ENCODE peak calls at places on chromosomes 5 and 9, in seven cellular contexts. K is HCT116, B is Calu3, A is HS-5, U is Peyer's patch, Z is NCI-H187, I is posterior vena cava. G is an unnamed sample.

GRCh38 chr9:22512495-22512894 is 65.9 kb downstream of the DMRTA1 start:
- DNase-seq in I (no peak), K (no peak), B (no peak), Z (no peak), A (no peak), U (no peak), G (no peak)

GRCh38 chr5:33772276-33772990 is 119.4 kb downstream of the ADAMTS12 start:
- DNase-seq in Z (no peak), B (no peak), A (peak; percentile 73), U (no peak), K (no peak), I (no peak), G (no peak)

GRCh38 chr9:34377402-34377741 is 674 bp upstream of the MYORG start:
- DNase-seq in I (peak; percentile 81), U (peak; percentile 22), B (peak; percentile 17), K (no peak), Z (no peak), A (no peak), G (no peak)

GRCh38 chr5:73999306-73999705 is 373.3 kb downstream of the ARHGEF28 start:
- DNase-seq in A (no peak), Z (no peak), B (no peak), I (no peak), U (no peak), K (no peak), G (no peak)

GRCh38 chr9:76490249-76490990 is 31.4 kb downstream of the GCNT1 start:
- DNase-seq in B (no peak), Z (no peak), K (no peak), A (no peak), I (no peak), U (no peak), G (no peak)

GRCh38 chr9:5286262-5286661 is 18.3 kb downstream of the RLN2 start:
- DNase-seq in A (no peak), Z (no peak), K (no peak), I (no peak), U (no peak), B (no peak), G (no peak)

GRCh38 chr9:70093095-70093494 is 49.4 kb downstream of the MAMDC2 start:
- DNase-seq in A (no peak), U (no peak), Z (no peak), I (no peak), B (no peak), K (no peak), G (no peak)

GRCh38 chr9:130331573-130331972 is 66.0 kb downstream of the HMCN2 start:
- DNase-seq in B (no peak), I (peak; percentile 96), U (peak; percentile 18), A (no peak), Z (no peak), K (no peak), G (no peak)

GRCh38 chr5:53013857-53014256 is 24.7 kb downstream of the ITGA2 start:
- DNase-seq in B (no peak), A (no peak), I (no peak), K (no peak), Z (no peak), U (no peak), G (no peak)

GRCh38 chr5:113682497-113683136 is 169.1 kb downstream of the YTHDC2 start:
- DNase-seq in A (no peak), Z (no peak), K (peak; percentile 7), U (no peak), I (no peak), B (no peak), G (no peak)

GRCh38 chr9:137169764-137170460 is at the start of gene LRRC26:
- DNase-seq in K (no peak), B (no peak), A (no peak), Z (no peak), I (no peak), U (no peak), G (no peak)

GRCh38 chr5:55303238-55303690 is 4.2 kb downstream of the DHX29 start:
- DNase-seq in K (no peak), U (no peak), A (peak; percentile 69), B (peak; percentile 13), I (no peak), Z (no peak), G (no peak)

GRCh38 chr5:107669543-107670027 is 1.2 kb downstream of the EFNA5 start:
- DNase-seq in K (no peak), I (no peak), U (no peak), B (peak; percentile 30), Z (no peak), A (no peak), G (no peak)

GRCh38 chr5:171715551-171715950 is 70.1 kb upstream of the SMIM23 start:
- DNase-seq in B (no peak), Z (no peak), U (no peak), I (no peak), A (no peak), K (no peak), G (no peak)

GRCh38 chr5:14590949-14591348 is 9.4 kb downstream of the OTULINL start:
- DNase-seq in A (no peak), B (no peak), Z (no peak), K (no peak), I (no peak), U (no peak), G (no peak)

GRCh38 chr9:127651697-127652610 is 39.9 kb downstream of the STXBP1 start:
- DNase-seq in Z (no peak), I (no peak), U (no peak), B (no peak), K (no peak), A (no peak), G (peak; percentile 81)

GRCh38 chr9:20041717-20042116 is 252.9 kb upstream of the SLC24A2 start:
- DNase-seq in K (no peak), Z (no peak), I (no peak), U (no peak), B (no peak), A (no peak), G (peak; percentile 80)

GRCh38 chr5:123875444-123876264 is 363.7 kb downstream of the CSNK1G3 start:
- DNase-seq in A (no peak), K (no peak), I (no peak), B (peak; percentile 43), Z (no peak), U (no peak), G (no peak)

GRCh38 chr5:71887680-71888079 is 168.6 kb downstream of the CARTPT start:
- DNase-seq in I (no peak), U (no peak), A (peak; percentile 70), K (peak; percentile 77), B (peak; percentile 35), Z (no peak), G (no peak)

GRCh38 chr5:136192526-136193395 is at the start of gene SMIM32:
- DNase-seq in K (no peak), Z (no peak), A (no peak), I (no peak), U (no peak), B (peak; percentile 56), G (peak; percentile 22)

GRCh38 chr9:89991204-89991790 is 386.5 kb downstream of the GADD45G start:
- DNase-seq in B (no peak), U (no peak), Z (no peak), A (no peak), I (no peak), K (no peak), G (peak; percentile 29)

GRCh38 chr9:27394154-27394825 is 97.3 kb upstream of the EQTN start:
- DNase-seq in U (no peak), A (no peak), K (no peak), B (no peak), Z (no peak), I (no peak), G (no peak)

GRCh38 chr5:31197183-31197582 is 3.7 kb downstream of the CDH6 start:
- DNase-seq in U (no peak), A (no peak), K (no peak), B (no peak), Z (no peak), I (no peak), G (no peak)

GRCh38 chr5:165903835-165904234 is 2387.6 kb upstream of the WWC1 start:
- DNase-seq in B (no peak), A (no peak), I (no peak), U (no peak), K (no peak), Z (no peak), G (no peak)

GRCh38 chr9:129888085-129888808 is 53.0 kb downstream of the USP20 start:
- DNase-seq in I (no peak), U (peak; percentile 94), B (no peak), K (no peak), Z (no peak), A (no peak), G (peak; percentile 8)

GRCh38 chr5:116084231-116084630 is 594 bp upstream of the COMMD10 start:
- DNase-seq in K (no peak), U (peak; percentile 34), B (peak; percentile 44), Z (no peak), I (no peak), A (no peak), G (no peak)

GRCh38 chr9:131776473-131776872 is 36.6 kb upstream of the RAPGEF1 start:
- DNase-seq in A (no peak), Z (no peak), U (no peak), K (peak; percentile 13), I (no peak), B (peak; percentile 14), G (no peak)

GRCh38 chr9:82242285-82242963 is 253.9 kb downstream of the SPATA31D1 start:
- DNase-seq in K (no peak), B (no peak), U (no peak), A (no peak), Z (no peak), I (no peak), G (no peak)